ENCODE peak calls at places on chromosomes 13 and 19, in nine cellular contexts. F is fibroblast of lung, J is cardiac fibroblast, A is GM12878, O is ovary, U is astrocyte, S is choroid plexus epithelial cell, Y is astrocyte of the spinal cord, T is tibial nerve. G is an unnamed sample.

GRCh38 chr19:33260628-33261418 is 35.2 kb upstream of the SLC7A10 start:
- DNase-seq in F (no peak), J (no peak), A (no peak), O (no peak), U (no peak), S (no peak), Y (no peak), T (no peak), G (no peak)

GRCh38 chr19:12750851-12751250 is 740 bp upstream of the BEST2 start:
- DNase-seq in F (peak; percentile 49), J (peak; percentile 14), A (no peak), O (no peak), U (peak; percentile 37), S (no peak), Y (no peak), T (no peak), G (no peak)

GRCh38 chr13:35814573-35814972 is 316.6 kb downstream of the DCLK1 start:
- DNase-seq in F (no peak), J (no peak), A (no peak), O (no peak), U (no peak), S (no peak), Y (no peak), T (no peak), G (no peak)

GRCh38 chr13:78680064-78680463 is 21.1 kb upstream of the OBI1 start:
- DNase-seq in F (no peak), J (no peak), A (no peak), O (no peak), U (no peak), S (no peak), Y (no peak), T (no peak), G (no peak)

GRCh38 chr19:958967-959685 is 25.0 kb upstream of the WDR18 start:
- DNase-seq in F (peak; percentile 70), J (peak; percentile 44), A (no peak), O (no peak), U (peak; percentile 57), S (peak; percentile 58), Y (peak; percentile 26), T (no peak), G (no peak)

GRCh38 chr13:73934215-73934623 is 200.0 kb downstream of the KLF12 start:
- DNase-seq in F (peak; percentile 53), J (peak; percentile 38), A (no peak), O (no peak), U (peak; percentile 30), S (no peak), Y (no peak), T (no peak), G (no peak)

GRCh38 chr19:42553292-42554045 is 25.2 kb upstream of the CEACAM1 start:
- DNase-seq in F (peak; percentile 79), J (peak; percentile 78), A (no peak), O (no peak), U (peak; percentile 74), S (peak; percentile 93), Y (peak; percentile 69), T (no peak), G (no peak)

GRCh38 chr19:17296278-17296677 is 6.9 kb downstream of the ABHD8 start:
- DNase-seq in F (peak; percentile 51), J (no peak), A (no peak), O (no peak), U (peak; percentile 31), S (peak; percentile 55), Y (peak; percentile 24), T (no peak), G (no peak)

GRCh38 chr13:49444517-49445395 is 682 bp downstream of the SETDB2 start:
- DNase-seq in F (peak; percentile 64), J (peak; percentile 47), A (peak; percentile 46), O (no peak), U (peak; percentile 63), S (peak; percentile 67), Y (peak; percentile 57), T (no peak), G (no peak)

GRCh38 chr13:45046445-45046844 is 57.1 kb downstream of the GPALPP1 start:
- DNase-seq in F (no peak), J (no peak), A (no peak), O (no peak), U (no peak), S (no peak), Y (no peak), T (no peak), G (no peak)
- H3K4me3 ChIP-seq in F (peak overlapping the region; percentile 63), J (peak overlapping the region; percentile 32), A (no peak overlapping the region), O (no peak overlapping the region), U (peak overlapping the region; percentile 66), S (peak overlapping the region; percentile 62), Y (no peak overlapping the region), T (no peak overlapping the region), G (no peak overlapping the region)

DNA sequence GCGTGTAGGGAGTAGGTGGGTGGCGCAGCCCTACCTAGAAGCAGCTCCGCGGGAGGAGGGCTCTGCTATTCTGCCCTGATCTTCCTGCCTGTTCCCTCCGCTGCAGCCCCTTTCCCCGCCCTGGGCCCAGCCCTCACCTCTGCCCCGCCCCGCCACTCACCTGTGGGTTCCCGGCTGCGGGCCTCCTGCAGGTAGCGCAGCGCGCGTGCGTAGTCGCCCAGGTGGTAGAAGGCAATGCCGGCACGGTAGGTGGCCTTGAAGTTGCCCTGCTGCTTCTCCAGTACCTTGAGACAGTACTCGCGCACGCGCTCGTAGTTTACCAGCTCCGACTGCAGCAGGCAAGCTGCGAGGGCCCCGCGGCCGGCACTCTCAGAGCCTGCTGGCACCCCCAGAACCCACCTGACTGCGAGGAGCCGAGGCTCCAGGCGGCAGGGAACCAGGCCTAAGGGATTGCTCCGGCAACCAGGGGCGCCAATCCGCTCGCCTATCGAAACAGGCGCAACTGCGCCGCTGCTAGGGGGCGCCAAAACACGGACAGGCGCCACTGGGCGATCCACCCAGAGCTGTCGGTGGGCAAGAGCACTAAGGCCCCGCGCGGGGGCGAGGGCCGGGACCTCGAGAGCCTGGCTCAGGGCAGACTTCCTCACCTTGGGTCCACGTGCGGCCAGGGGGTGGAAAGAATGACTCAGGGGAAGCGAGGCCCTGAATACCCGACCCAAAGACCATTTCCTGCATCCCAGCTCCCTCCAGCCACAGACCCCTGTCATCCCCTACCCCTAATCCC is 965 bp downstream of the TTC9B start:
- DNase-seq in F (no peak), J (no peak), A (no peak), O (no peak), U (no peak), S (no peak), Y (no peak), T (no peak), G (no peak)
- TF ChIP-seq CTCF in F (peak; percentile 8), J (peak; percentile 19), A (peak; percentile 22), O (no peak), U (no peak), S (peak; percentile 36), Y (peak; percentile 25), T (no peak), G (peak; percentile 50)

DNA sequence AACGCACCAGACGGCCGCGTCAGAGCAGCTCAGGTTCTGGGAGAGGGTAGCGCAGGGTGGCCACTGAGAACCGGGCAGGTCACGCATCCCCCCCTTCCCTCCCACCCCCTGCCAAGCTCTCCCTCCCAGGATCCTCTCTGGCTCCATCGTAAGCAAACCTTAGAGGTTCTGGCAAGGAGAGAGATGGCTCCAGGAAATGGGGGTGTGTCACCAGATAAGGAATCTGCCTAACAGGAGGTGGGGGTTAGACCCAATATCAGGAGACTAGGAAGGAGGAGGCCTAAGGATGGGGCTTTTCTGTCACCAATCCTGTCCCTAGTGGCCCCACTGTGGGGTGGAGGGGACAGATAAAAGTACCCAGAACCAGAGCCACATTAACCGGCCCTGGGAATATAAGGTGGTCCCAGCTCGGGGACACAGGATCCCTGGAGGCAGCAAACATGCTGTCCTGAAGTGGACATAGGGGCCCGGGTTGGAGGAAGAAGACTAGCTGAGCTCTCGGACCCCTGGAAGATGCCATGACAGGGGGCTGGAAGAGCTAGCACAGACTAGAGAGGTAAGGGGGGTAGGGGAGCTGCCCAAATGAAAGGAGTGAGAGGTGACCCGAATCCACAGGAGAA is 1.9 kb downstream of the PPP1R12C start:
- DNase-seq in F (peak; percentile 49), J (peak; percentile 39), A (no peak), O (no peak), U (peak; percentile 40), S (peak; percentile 54), Y (no peak), T (no peak), G (no peak)
- H3K4me3 ChIP-seq in F (peak overlapping the region; percentile 82), J (peak overlapping the region; percentile 99), A (peak overlapping the region; percentile 97), O (peak overlapping the region; percentile 61), U (peak overlapping the region; percentile 86), S (peak overlapping the region; percentile 90), Y (peak overlapping the region; percentile 81), T (peak overlapping the region; percentile 93), G (peak overlapping the region; percentile 77)

GRCh38 chr19:6674868-6675305 is 4.9 kb upstream of the TNFSF14 start:
- DNase-seq in F (peak; percentile 76), J (peak; percentile 80), A (peak; percentile 87), O (no peak), U (peak; percentile 70), S (peak; percentile 60), Y (peak; percentile 43), T (no peak), G (peak; percentile 87)
- TF ChIP-seq CTCF in F (no peak), J (no peak), A (no peak), O (no peak), U (no peak), S (no peak), Y (no peak), T (no peak), G (peak; percentile 41)

DNA sequence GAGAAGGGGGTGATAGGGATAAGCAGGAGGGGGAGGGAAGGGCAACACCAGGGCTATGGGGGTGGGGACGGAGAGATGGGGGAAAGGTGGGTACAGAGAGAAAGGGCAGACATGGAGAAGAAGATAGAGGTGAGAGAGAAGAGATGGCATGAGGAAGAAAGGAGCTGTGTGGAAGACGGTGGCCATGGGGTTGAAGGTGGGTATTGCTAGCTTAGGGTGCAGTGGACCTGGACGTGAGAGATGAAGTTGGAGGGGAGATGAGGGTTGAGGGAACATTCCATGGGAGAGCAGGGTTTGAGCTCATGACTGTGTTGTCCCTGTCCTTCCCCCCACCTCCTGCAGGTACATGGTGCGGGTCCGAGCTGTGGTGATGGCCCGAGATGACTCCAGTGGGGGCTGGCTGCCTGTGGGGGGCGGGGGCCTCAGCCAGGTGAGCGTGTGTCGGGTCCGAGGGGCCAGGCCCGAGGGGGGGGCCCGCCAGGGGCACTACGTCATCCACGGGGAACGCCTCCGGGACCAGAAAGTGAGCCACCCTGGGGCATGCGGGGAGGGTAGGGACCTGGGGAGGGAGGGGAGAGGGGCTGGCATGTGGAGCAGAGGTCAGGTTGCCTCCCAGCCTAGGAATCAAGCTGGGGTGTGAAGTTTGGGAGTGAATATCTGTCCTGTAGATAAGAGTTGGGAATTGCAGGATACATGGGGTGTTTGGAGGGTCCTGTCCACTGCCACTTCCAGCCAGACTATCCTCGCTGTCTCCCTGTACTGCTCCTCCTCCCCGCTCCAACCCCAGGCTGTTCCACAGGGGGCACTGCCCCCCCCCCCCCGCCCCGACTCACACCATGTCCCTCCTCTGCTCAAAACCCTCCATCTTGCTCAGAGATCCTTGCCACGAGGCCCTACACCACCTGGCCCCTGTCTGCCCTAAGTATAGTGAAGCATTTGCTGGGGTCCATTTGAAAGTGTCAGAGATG is 1.7 kb downstream of the SPRED3 start:
- DNase-seq in F (no peak), J (no peak), A (no peak), O (no peak), U (no peak), S (no peak), Y (no peak), T (no peak), G (no peak)
- H3K4me3 ChIP-seq in F (peak overlapping the region; percentile 88), J (no peak overlapping the region), A (no peak overlapping the region), O (no peak overlapping the region), U (peak overlapping the region; percentile 89), S (peak overlapping the region; percentile 17), Y (peak overlapping the region; percentile 82), T (no peak overlapping the region), G (no peak overlapping the region)